ENCODE peak calls at places on chromosomes 16 and 17, in nine cellular contexts. M, F, R, E, U, H, A, I and Y are unnamed samples.

GRCh38 chr16:66315210-66315825 is 51.2 kb upstream of the CDH5 start:
- DNase-seq in M (peak; percentile 40), F (peak; percentile 28), R (no peak), E (no peak), U (peak; percentile 75), H (peak; percentile 76), A (peak; percentile 74), I (peak; percentile 71), Y (peak; percentile 33)

GRCh38 chr16:50081428-50082018 is 15.8 kb downstream of the HEATR3 start:
- DNase-seq in M (no peak), F (no peak), R (no peak), E (no peak), U (no peak), H (no peak), A (no peak), I (no peak), Y (no peak)

GRCh38 chr16:28986492-28986891 is 1.6 kb downstream of the LAT start:
- DNase-seq in M (no peak), F (no peak), R (no peak), E (no peak), U (no peak), H (no peak), A (no peak), I (no peak), Y (no peak)

GRCh38 chr17:34182036-34182803 is 72.9 kb upstream of the CCL2 start:
- DNase-seq in M (no peak), F (no peak), R (no peak), E (no peak), U (no peak), H (no peak), A (no peak), I (no peak), Y (no peak)

GRCh38 chr16:68401871-68402747 is 46.2 kb downstream of the SMPD3 start:
- DNase-seq in M (no peak), F (no peak), R (no peak), E (no peak), U (no peak), H (no peak), A (no peak), I (no peak), Y (no peak)

GRCh38 chr17:38868968-38869646 is 751 bp upstream of the LASP1 start:
- DNase-seq in M (peak; percentile 56), F (peak; percentile 78), R (peak; percentile 69), E (peak; percentile 69), U (peak; percentile 92), H (peak; percentile 90), A (peak; percentile 99), I (peak; percentile 84), Y (peak; percentile 85)

GRCh38 chr17:15999974-16000827 is 577 bp downstream of the TTC19 start:
- DNase-seq in M (no peak), F (no peak), R (no peak), E (no peak), U (peak; percentile 26), H (peak; percentile 35), A (no peak), I (no peak), Y (peak; percentile 38)

GRCh38 chr17:80441133-80441578 is 26.2 kb downstream of the ENDOV start:
- DNase-seq in M (peak; percentile 16), F (peak; percentile 36), R (peak; percentile 35), E (no peak), U (peak; percentile 32), H (peak; percentile 72), A (no peak), I (no peak), Y (peak; percentile 34)

GRCh38 chr16:69610356-69610755 is 44.6 kb downstream of the NFAT5 start:
- DNase-seq in M (no peak), F (no peak), R (no peak), E (no peak), U (no peak), H (no peak), A (no peak), I (no peak), Y (no peak)

GRCh38 chr17:9666461-9667050 is 21.2 kb downstream of the USP43 start:
- DNase-seq in M (no peak), F (no peak), R (no peak), E (no peak), U (no peak), H (no peak), A (no peak), I (no peak), Y (no peak)

GRCh38 chr17:9644910-9645751 is at the start of gene USP43:
- DNase-seq in M (no peak), F (no peak), R (no peak), E (no peak), U (no peak), H (peak; percentile 72), A (no peak), I (peak; percentile 73), Y (no peak)

GRCh38 chr17:10574324-10574723 is 24.9 kb upstream of the MYH2 start:
- DNase-seq in M (no peak), F (no peak), R (no peak), E (no peak), U (no peak), H (no peak), A (no peak), I (no peak), Y (no peak)

GRCh38 chr16:88936008-88936912 is 40.7 kb downstream of the CBFA2T3 start:
- DNase-seq in M (no peak), F (no peak), R (no peak), E (no peak), U (peak; percentile 53), H (no peak), A (peak; percentile 68), I (no peak), Y (peak; percentile 56)

GRCh38 chr17:376936-377863 is 24.6 kb upstream of the RPH3AL start:
- DNase-seq in M (peak; percentile 35), F (no peak), R (no peak), E (no peak), U (no peak), H (no peak), A (no peak), I (no peak), Y (peak; percentile 65)

GRCh38 chr16:50956637-50957036 is 194.4 kb downstream of the SALL1 start:
- DNase-seq in M (no peak), F (no peak), R (no peak), E (no peak), U (no peak), H (no peak), A (no peak), I (no peak), Y (no peak)

GRCh38 chr17:71224824-71225575 is 895.8 kb upstream of the SOX9 start:
- DNase-seq in M (no peak), F (no peak), R (no peak), E (no peak), U (no peak), H (no peak), A (no peak), I (no peak), Y (no peak)

GRCh38 chr16:73921295-73921694 is 375.3 kb upstream of the PSMD7 start:
- DNase-seq in M (no peak), F (no peak), R (no peak), E (no peak), U (no peak), H (no peak), A (no peak), I (no peak), Y (no peak)

GRCh38 chr16:86492267-86492960 is 17.9 kb upstream of the FOXF1 start:
- DNase-seq in M (no peak), F (no peak), R (no peak), E (no peak), U (no peak), H (no peak), A (no peak), I (no peak), Y (no peak)

GRCh38 chr17:70869402-70870085 is 700.2 kb downstream of the KCNJ2 start:
- DNase-seq in M (no peak), F (no peak), R (no peak), E (no peak), U (no peak), H (no peak), A (no peak), I (no peak), Y (no peak)

GRCh38 chr17:1078831-1079561 is 82.1 kb downstream of the TIMM22 start:
- DNase-seq in M (no peak), F (no peak), R (no peak), E (no peak), U (peak; percentile 62), H (peak; percentile 30), A (no peak), I (no peak), Y (peak; percentile 65)

GRCh38 chr17:41037853-41038350 is 3.2 kb upstream of the KRTAP1-3 start:
- DNase-seq in M (no peak), F (no peak), R (no peak), E (no peak), U (no peak), H (no peak), A (no peak), I (no peak), Y (no peak)

GRCh38 chr17:11135819-11136218 is 105.2 kb upstream of the SHISA6 start:
- DNase-seq in M (no peak), F (no peak), R (no peak), E (no peak), U (no peak), H (no peak), A (no peak), I (no peak), Y (no peak)

GRCh38 chr17:52024296-52024870 is 134.1 kb downstream of the CA10 start:
- DNase-seq in M (no peak), F (no peak), R (no peak), E (no peak), U (no peak), H (no peak), A (no peak), I (no peak), Y (no peak)

GRCh38 chr17:21241564-21241963 is 11.6 kb downstream of the NATD1 start:
- DNase-seq in M (no peak), F (no peak), R (no peak), E (no peak), U (no peak), H (no peak), A (no peak), I (no peak), Y (no peak)

GRCh38 chr16:73071131-73071940 is 23.4 kb upstream of the ZFHX3 start:
- DNase-seq in M (no peak), F (no peak), R (no peak), E (no peak), U (no peak), H (no peak), A (no peak), I (no peak), Y (peak; percentile 60)

GRCh38 chr16:31400191-31400590 is 7.1 kb downstream of the ITGAD start:
- DNase-seq in M (no peak), F (no peak), R (no peak), E (no peak), U (no peak), H (no peak), A (no peak), I (no peak), Y (no peak)

GRCh38 chr16:24668481-24669001 is 60.9 kb upstream of the TNRC6A start:
- DNase-seq in M (peak; percentile 80), F (no peak), R (no peak), E (no peak), U (peak; percentile 10), H (no peak), A (no peak), I (no peak), Y (no peak)

GRCh38 chr17:32253117-32253611 is 12.5 kb upstream of the RHBDL3 start:
- DNase-seq in M (peak; percentile 54), F (peak; percentile 67), R (no peak), E (peak; percentile 23), U (peak; percentile 77), H (peak; percentile 84), A (peak; percentile 83), I (peak; percentile 45), Y (peak; percentile 76)